ENCODE peak calls at places on chromosomes 5 and 9, in ten cellular contexts. E is PC-3, D is fibroblast of pulmonary artery, M is A673, P is cardiac muscle cell, A is foreskin fibroblast, H is hepatocyte, Z is HepG2, N is BJ, F is fibroblast of lung. V is an unnamed sample.
A peak's percentile ranks its signal among the peaks of the same experiment; 100 is the strongest.

GRCh38 chr9:81083062-81083461 is 606.3 kb downstream of the TLE1 start:
- DNase-seq in E (peak; percentile 37), D (peak; percentile 36), M (peak; percentile 1), P (peak; percentile 37), A (no peak), H (peak; percentile 60), Z (no peak), N (no peak), F (peak; percentile 46), V (no peak)

GRCh38 chr5:167951121-167951520 is 340.3 kb upstream of the WWC1 start:
- DNase-seq in E (no peak), D (no peak), M (no peak), P (no peak), A (no peak), H (no peak), Z (no peak), N (no peak), F (peak; percentile 18), V (no peak)

GRCh38 chr9:4986291-4986690 is 1.2 kb downstream of the JAK2 start:
- DNase-seq in E (no peak), D (no peak), M (no peak), P (no peak), A (no peak), H (no peak), Z (no peak), N (no peak), F (peak; percentile 36), V (peak; percentile 46)

GRCh38 chr5:132437604-132438275 is 52.8 kb downstream of the IRF1 start:
- DNase-seq in E (no peak), D (peak; percentile 89), M (peak; percentile 67), P (peak; percentile 45), A (peak; percentile 85), H (peak; percentile 82), Z (no peak), N (peak; percentile 83), F (peak; percentile 89), V (peak; percentile 85)

GRCh38 chr9:114754574-114754973 is 51.3 kb downstream of the TNFSF15 start:
- DNase-seq in E (no peak), D (no peak), M (no peak), P (no peak), A (no peak), H (no peak), Z (no peak), N (no peak), F (no peak), V (no peak)

GRCh38 chr5:82018462-82018861 is 46.6 kb downstream of the ATG10 start:
- DNase-seq in E (no peak), D (peak; percentile 6), M (no peak), P (peak; percentile 49), A (no peak), H (peak; percentile 51), Z (peak; percentile 80), N (no peak), F (peak; percentile 32), V (no peak)

GRCh38 chr5:142322747-142323479 is 1.9 kb downstream of the SPRY4 start:
- DNase-seq in E (peak; percentile 20), D (peak; percentile 75), M (peak; percentile 55), P (no peak), A (no peak), H (no peak), Z (no peak), N (no peak), F (peak; percentile 85), V (peak; percentile 93)

GRCh38 chr5:67748165-67748690 is 467.3 kb upstream of the PIK3R1 start:
- DNase-seq in E (no peak), D (no peak), M (no peak), P (no peak), A (no peak), H (no peak), Z (peak; percentile 75), N (no peak), F (no peak), V (no peak)

GRCh38 chr9:116154976-116155699 is 1.5 kb downstream of the PAPPA start:
- DNase-seq in E (no peak), D (peak; percentile 92), M (peak; percentile 69), P (no peak), A (no peak), H (peak; percentile 41), Z (no peak), N (no peak), F (peak; percentile 81), V (peak; percentile 83)

GRCh38 chr9:35914307-35914807 is 5.1 kb downstream of the SPAAR start:
- DNase-seq in E (no peak), D (peak; percentile 52), M (peak; percentile 26), P (peak; percentile 86), A (no peak), H (peak; percentile 81), Z (peak; percentile 85), N (no peak), F (peak; percentile 21), V (peak; percentile 58)

GRCh38 chr9:79335987-79336386 is 235.8 kb upstream of the TLE4 start:
- DNase-seq in E (no peak), D (no peak), M (no peak), P (no peak), A (no peak), H (no peak), Z (no peak), N (no peak), F (no peak), V (no peak)

GRCh38 chr5:150641826-150642566 is 1.5 kb downstream of the SYNPO start:
- DNase-seq in E (peak; percentile 30), D (no peak), M (no peak), P (no peak), A (no peak), H (no peak), Z (no peak), N (no peak), F (no peak), V (no peak)
- H3K4me3 ChIP-seq in E (peak overlapping the region; percentile 64), D (peak overlapping the region; percentile 60), M (no peak overlapping the region), P (no peak overlapping the region), A (peak overlapping the region; percentile 60), H (no peak overlapping the region), Z (no peak overlapping the region), N (peak overlapping the region; percentile 50), F (peak overlapping the region; percentile 51), V (peak overlapping the region; percentile 0)

GRCh38 chr9:137445930-137446431 is 4.8 kb upstream of the ENTPD8 start:
- DNase-seq in E (no peak), D (no peak), M (no peak), P (no peak), A (no peak), H (no peak), Z (no peak), N (no peak), F (no peak), V (peak; percentile 40)
- TF ChIP-seq CTCF in E (no peak), D (no peak), M (no peak), P (no peak), A (no peak), H (no peak), Z (no peak), N (no peak), F (no peak), V (no peak)

GRCh38 chr9:82745919-82746318 is 317.0 kb downstream of the RASEF start:
- DNase-seq in E (no peak), D (no peak), M (no peak), P (no peak), A (no peak), H (no peak), Z (no peak), N (no peak), F (no peak), V (no peak)
- H3K4me3 ChIP-seq in E (no peak overlapping the region), D (no peak overlapping the region), M (no peak overlapping the region), P (no peak overlapping the region), A (no peak overlapping the region), H (no peak overlapping the region), Z (no peak overlapping the region), N (no peak overlapping the region), F (no peak overlapping the region), V (no peak overlapping the region)

GRCh38 chr9:87006956-87007355 is 59.6 kb upstream of the GAS1 start:
- DNase-seq in E (no peak), D (no peak), M (no peak), P (no peak), A (no peak), H (no peak), Z (no peak), N (no peak), F (no peak), V (no peak)
- TF ChIP-seq CTCF in E (no peak), D (no peak), M (no peak), P (no peak), A (no peak), H (no peak), Z (no peak), N (no peak), F (no peak), V (no peak)

DNA sequence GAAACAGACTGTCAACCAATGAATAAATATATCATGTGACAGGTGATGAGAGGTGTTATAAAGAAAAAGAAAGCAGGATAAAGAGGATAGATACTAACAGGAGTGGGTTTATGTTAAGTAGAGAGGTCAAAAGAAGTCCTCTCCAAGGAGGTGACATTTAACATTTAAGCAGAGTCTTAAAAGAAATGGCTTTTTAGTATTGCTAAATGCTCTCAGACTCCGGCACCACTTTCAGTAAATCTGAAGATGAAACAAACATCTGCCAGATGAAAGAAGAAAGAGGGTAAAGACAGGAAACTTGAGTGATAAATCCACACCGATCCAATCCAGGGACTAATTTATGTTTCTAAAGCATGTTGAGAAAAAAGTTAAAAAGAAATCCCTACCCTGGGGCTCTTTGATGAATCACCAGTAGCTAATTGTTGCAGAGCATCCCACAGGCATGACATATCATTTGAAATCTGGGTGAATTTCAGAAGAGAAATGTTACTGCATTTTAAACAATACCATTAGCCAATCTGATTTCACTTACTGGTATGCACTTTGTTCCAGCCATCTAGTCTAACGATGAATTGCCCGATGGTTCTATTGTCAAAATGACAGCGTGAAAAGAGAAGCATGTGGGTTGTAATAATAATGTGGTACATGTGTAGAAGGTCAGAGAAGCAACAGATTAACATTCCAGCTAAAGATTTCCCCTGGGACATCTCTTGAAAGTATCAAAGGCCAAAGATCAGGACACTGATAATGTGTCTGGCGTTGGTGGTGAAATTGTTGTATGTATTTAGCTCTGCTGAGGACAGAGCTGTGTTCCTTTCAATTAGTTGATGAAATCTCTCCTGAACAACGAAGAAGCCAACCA is 485.6 kb downstream of the CSNK1G3 start:
- DNase-seq in E (peak; percentile 57), D (peak; percentile 23), M (peak; percentile 87), P (no peak), A (peak; percentile 86), H (peak; percentile 13), Z (no peak), N (peak; percentile 58), F (peak; percentile 29), V (peak; percentile 44)
- H3K4me3 ChIP-seq in E (no peak overlapping the region), D (no peak overlapping the region), M (no peak overlapping the region), P (no peak overlapping the region), A (peak overlapping the region; percentile 9), H (no peak overlapping the region), Z (no peak overlapping the region), N (no peak overlapping the region), F (no peak overlapping the region), V (no peak overlapping the region)

GRCh38 chr9:134660407-134660806 is 18.8 kb downstream of the COL5A1 start:
- DNase-seq in E (peak; percentile 7), D (peak; percentile 38), M (no peak), P (no peak), A (no peak), H (no peak), Z (no peak), N (no peak), F (no peak), V (no peak)
- TF ChIP-seq CTCF in E (peak; percentile 59), D (peak; percentile 80), M (peak; percentile 58), P (peak; percentile 72), A (peak; percentile 78), H (peak; percentile 44), Z (no peak), N (peak; percentile 80), F (peak; percentile 80), V (peak; percentile 87)